ENCODE peak calls at places on chromosomes 2 and 18, in four cellular contexts. One of them, this sample, is unnamed.

GRCh38 chr18:65235966-65236634 is 514.7 kb upstream of the CDH7 start:
- DNase-seq in coronary artery: no peak
- DNase-seq in right lobe of liver: peak
- DNase-seq in AG10803: no peak
- DNase-seq in this sample: no peak

GRCh38 chr2:49165662-49166061 is 11.3 kb upstream of the FSHR start:
- DNase-seq in AG10803: no peak
- DNase-seq in right lobe of liver: no peak
- DNase-seq in coronary artery: no peak
- DNase-seq in this sample: no peak

GRCh38 chr2:184598313-184599053 is at the start of gene ZNF804A:
- DNase-seq in right lobe of liver: peak
- DNase-seq in AG10803: peak
- DNase-seq in coronary artery: peak
- DNase-seq in this sample: peak

GRCh38 chr2:162964513-162964912 is 125.9 kb upstream of the KCNH7 start:
- DNase-seq in coronary artery: no peak
- DNase-seq in right lobe of liver: no peak
- DNase-seq in AG10803: no peak
- DNase-seq in this sample: no peak

GRCh38 chr2:232325324-232326273 is 53.0 kb upstream of the ALPP start:
- DNase-seq in coronary artery: peak
- DNase-seq in AG10803: peak
- DNase-seq in right lobe of liver: peak
- DNase-seq in this sample: peak

GRCh38 chr2:227376911-227377396 is 2.2 kb downstream of the TM4SF20 start:
- DNase-seq in right lobe of liver: no peak
- DNase-seq in coronary artery: no peak
- DNase-seq in AG10803: peak
- DNase-seq in this sample: no peak

GRCh38 chr2:170711774-170712652 is 3.1 kb upstream of the SP5 start:
- DNase-seq in right lobe of liver: peak
- DNase-seq in AG10803: no peak
- DNase-seq in coronary artery: no peak
- DNase-seq in this sample: no peak

GRCh38 chr2:30958571-30959220 is 151.4 kb upstream of the CAPN13 start:
- DNase-seq in AG10803: no peak
- DNase-seq in coronary artery: no peak
- DNase-seq in right lobe of liver: no peak
- DNase-seq in this sample: no peak

GRCh38 chr2:157875720-157876065 is 437 bp downstream of the ACVR1 start:
- DNase-seq in coronary artery: no peak
- DNase-seq in right lobe of liver: peak
- DNase-seq in AG10803: no peak
- DNase-seq in this sample: no peak

GRCh38 chr2:112758701-112759100 is 5.7 kb downstream of the CKAP2L start:
- DNase-seq in right lobe of liver: no peak
- DNase-seq in AG10803: no peak
- DNase-seq in coronary artery: no peak
- DNase-seq in this sample: no peak

GRCh38 chr2:15303874-15304273 is 257.3 kb downstream of the NBAS start:
- DNase-seq in right lobe of liver: no peak
- DNase-seq in AG10803: no peak
- DNase-seq in coronary artery: no peak
- DNase-seq in this sample: no peak

GRCh38 chr2:137178955-137179377 is 413.6 kb downstream of the THSD7B start:
- DNase-seq in AG10803: peak
- DNase-seq in coronary artery: no peak
- DNase-seq in right lobe of liver: no peak
- DNase-seq in this sample: no peak

GRCh38 chr2:18518116-18519111 is 42.0 kb downstream of the RDH14 start:
- DNase-seq in right lobe of liver: no peak
- DNase-seq in coronary artery: no peak
- DNase-seq in AG10803: peak
- DNase-seq in this sample: no peak

GRCh38 chr2:230068658-230069080 is at the start of gene SLC16A14:
- DNase-seq in right lobe of liver: no peak
- DNase-seq in coronary artery: no peak
- DNase-seq in AG10803: peak
- DNase-seq in this sample: no peak

GRCh38 chr18:22517356-22517755 is 99.6 kb upstream of the CTAGE1 start:
- DNase-seq in right lobe of liver: no peak
- DNase-seq in coronary artery: no peak
- DNase-seq in AG10803: peak
- DNase-seq in this sample: no peak

GRCh38 chr2:2642906-2643890 is 312.1 kb upstream of the MYT1L start:
- DNase-seq in AG10803: no peak
- DNase-seq in right lobe of liver: no peak
- DNase-seq in coronary artery: peak
- DNase-seq in this sample: no peak

GRCh38 chr2:38653715-38654494 is 12.0 kb upstream of the GALM start:
- DNase-seq in coronary artery: no peak
- DNase-seq in right lobe of liver: no peak
- DNase-seq in AG10803: no peak
- DNase-seq in this sample: no peak

GRCh38 chr2:217077841-217078407 is 218.1 kb upstream of the TNP1 start:
- DNase-seq in AG10803: peak
- DNase-seq in right lobe of liver: no peak
- DNase-seq in coronary artery: no peak
- DNase-seq in this sample: no peak

GRCh38 chr2:174300114-174300513 is 34.6 kb upstream of the SP9 start:
- DNase-seq in right lobe of liver: no peak
- DNase-seq in AG10803: peak
- DNase-seq in coronary artery: no peak
- DNase-seq in this sample: no peak

GRCh38 chr2:241815477-241816430 is 6.8 kb downstream of the NEU4 start:
- DNase-seq in coronary artery: peak
- DNase-seq in AG10803: no peak
- DNase-seq in right lobe of liver: no peak
- DNase-seq in this sample: no peak

GRCh38 chr2:3498783-3499394 is 20.4 kb downstream of the ADI1 start:
- DNase-seq in coronary artery: no peak
- DNase-seq in right lobe of liver: no peak
- DNase-seq in AG10803: no peak
- DNase-seq in this sample: no peak

GRCh38 chr2:73987109-73987947 is 2.6 kb downstream of the TET3 start:
- DNase-seq in right lobe of liver: peak
- DNase-seq in AG10803: no peak
- DNase-seq in coronary artery: no peak
- DNase-seq in this sample: peak

GRCh38 chr2:68926782-68927181 is 25.9 kb downstream of the GKN2 start:
- DNase-seq in AG10803: no peak
- DNase-seq in right lobe of liver: no peak
- DNase-seq in coronary artery: no peak
- DNase-seq in this sample: no peak

GRCh38 chr2:200509227-200509607 is 651 bp downstream of the KCTD18 start:
- DNase-seq in right lobe of liver: no peak
- DNase-seq in AG10803: peak
- DNase-seq in coronary artery: peak
- DNase-seq in this sample: no peak

GRCh38 chr18:35442701-35443100 is 55.1 kb downstream of the INO80C start:
- DNase-seq in right lobe of liver: no peak
- DNase-seq in AG10803: no peak
- DNase-seq in coronary artery: no peak
- DNase-seq in this sample: no peak

GRCh38 chr18:24201699-24202687 is 63.1 kb downstream of the CABYR start:
- DNase-seq in right lobe of liver: no peak
- DNase-seq in AG10803: no peak
- DNase-seq in coronary artery: no peak
- DNase-seq in this sample: no peak

GRCh38 chr2:239553376-239554000 is 152.7 kb upstream of the HDAC4 start:
- DNase-seq in right lobe of liver: no peak
- DNase-seq in AG10803: no peak
- DNase-seq in coronary artery: no peak
- DNase-seq in this sample: no peak

GRCh38 chr2:128381001-128381938 is 62.6 kb upstream of the HS6ST1 start:
- DNase-seq in AG10803: no peak
- DNase-seq in coronary artery: peak
- DNase-seq in right lobe of liver: peak
- DNase-seq in this sample: peak

GRCh38 chr2:28269019-28269784 is 123.5 kb upstream of the FOSL2 start:
- DNase-seq in right lobe of liver: no peak
- DNase-seq in coronary artery: no peak
- DNase-seq in AG10803: no peak
- DNase-seq in this sample: no peak

GRCh38 chr2:64558682-64559081 is 34.6 kb downstream of the AFTPH start:
- DNase-seq in AG10803: no peak
- DNase-seq in right lobe of liver: no peak
- DNase-seq in coronary artery: no peak
- DNase-seq in this sample: no peak

GRCh38 chr2:90069290-90069894 is 1377.9 kb downstream of the RPIA start:
- DNase-seq in coronary artery: no peak
- DNase-seq in AG10803: peak
- DNase-seq in right lobe of liver: peak
- DNase-seq in this sample: no peak

GRCh38 chr2:240021488-240022104 is 3.5 kb downstream of the NDUFA10 start:
- DNase-seq in coronary artery: no peak
- DNase-seq in right lobe of liver: peak
- DNase-seq in AG10803: peak
- DNase-seq in this sample: peak

GRCh38 chr2:68236080-68236734 is 16.1 kb downstream of the PPP3R1 start:
- DNase-seq in right lobe of liver: no peak
- DNase-seq in AG10803: no peak
- DNase-seq in coronary artery: no peak
- DNase-seq in this sample: no peak

GRCh38 chr2:2294183-2294675 is 36.8 kb downstream of the MYT1L start:
- DNase-seq in coronary artery: no peak
- DNase-seq in AG10803: peak
- DNase-seq in right lobe of liver: no peak
- DNase-seq in this sample: no peak

GRCh38 chr2:205343103-205343502 is 339.2 kb upstream of the NRP2 start:
- DNase-seq in right lobe of liver: no peak
- DNase-seq in coronary artery: no peak
- DNase-seq in AG10803: no peak
- DNase-seq in this sample: no peak
- TF ChIP-seq CTCF in right lobe of liver: no peak
- TF ChIP-seq CTCF in coronary artery: no peak
- TF ChIP-seq CTCF in AG10803: no peak
- TF ChIP-seq CTCF in this sample: no peak

DNA sequence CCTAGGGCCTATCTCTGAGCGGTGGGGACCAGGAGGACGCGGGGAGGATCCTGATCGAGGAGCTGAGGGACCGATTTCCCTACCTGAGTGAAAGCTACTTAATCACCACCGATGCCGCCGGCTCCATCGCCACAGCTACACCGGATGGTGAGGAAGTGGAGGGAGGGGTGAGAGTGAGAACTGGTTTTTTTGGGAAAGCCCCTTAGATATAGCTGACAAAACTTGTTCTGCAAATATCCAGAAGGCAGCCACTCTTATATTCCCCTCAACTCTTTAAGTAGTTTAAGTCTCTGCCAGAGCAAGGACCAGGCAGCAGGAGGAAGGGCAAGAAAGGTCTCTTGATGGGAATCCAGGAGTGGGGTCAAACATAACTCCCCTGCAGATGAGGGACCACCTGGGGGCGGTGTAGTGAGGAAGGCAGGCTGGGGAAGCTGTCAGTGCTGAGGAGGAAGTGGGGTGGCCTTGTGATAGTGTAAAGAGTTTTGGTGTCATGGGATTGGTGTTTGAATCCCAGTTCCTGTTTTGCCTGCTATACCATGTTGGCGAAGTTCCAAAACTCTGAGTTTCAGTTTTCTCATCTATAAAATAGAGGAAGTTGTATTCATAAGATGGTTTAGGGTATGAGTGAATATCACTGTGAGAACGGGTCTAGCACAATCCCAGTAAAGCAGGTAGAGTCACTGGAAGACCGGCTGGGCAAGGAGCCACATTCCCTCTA is 3.4 kb downstream of the NAGK start:
- DNase-seq in AG10803: no peak
- DNase-seq in right lobe of liver: peak
- DNase-seq in coronary artery: no peak
- DNase-seq in this sample: peak
- TF ChIP-seq CTCF in AG10803: no peak
- TF ChIP-seq CTCF in right lobe of liver: no peak
- TF ChIP-seq CTCF in coronary artery: no peak
- TF ChIP-seq CTCF in this sample: peak

GRCh38 chr18:46554406-46554805 is 102.6 kb downstream of the LOXHD1 start:
- DNase-seq in coronary artery: no peak
- DNase-seq in right lobe of liver: no peak
- DNase-seq in AG10803: no peak
- DNase-seq in this sample: no peak

GRCh38 chr18:46555213-46555612 is 101.8 kb downstream of the LOXHD1 start:
- DNase-seq in right lobe of liver: no peak
- DNase-seq in AG10803: no peak
- DNase-seq in coronary artery: no peak
- DNase-seq in this sample: no peak

GRCh38 chr18:46559296-46559695 is 97.7 kb downstream of the LOXHD1 start:
- DNase-seq in right lobe of liver: no peak
- DNase-seq in coronary artery: no peak
- DNase-seq in AG10803: no peak
- DNase-seq in this sample: no peak

GRCh38 chr18:46556590-46557206 is 100.3 kb downstream of the LOXHD1 start:
- DNase-seq in right lobe of liver: no peak
- DNase-seq in AG10803: no peak
- DNase-seq in coronary artery: no peak
- DNase-seq in this sample: no peak

DNA sequence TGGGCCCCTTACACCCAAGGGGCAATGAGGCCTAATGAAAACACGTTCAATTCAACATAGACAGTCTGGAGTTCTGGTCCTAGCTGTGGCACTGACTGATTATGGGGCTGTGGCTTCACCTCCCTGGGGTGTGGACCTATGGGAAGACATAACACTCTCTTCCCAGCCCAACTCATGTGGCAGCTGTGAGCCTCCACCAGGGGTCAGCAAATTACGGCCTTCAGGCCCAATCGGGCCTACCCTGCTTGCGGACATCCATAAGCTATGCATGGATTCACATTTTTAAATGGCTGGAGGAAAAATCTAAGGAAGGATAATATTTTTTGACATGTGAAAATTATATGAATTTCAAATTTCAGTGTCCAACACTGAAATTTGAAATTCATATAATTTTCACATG is 101.3 kb downstream of the LOXHD1 start:
- DNase-seq in right lobe of liver: no peak
- DNase-seq in AG10803: peak
- DNase-seq in coronary artery: no peak
- DNase-seq in this sample: no peak
- TF ChIP-seq CTCF in right lobe of liver: no peak
- TF ChIP-seq CTCF in AG10803: peak
- TF ChIP-seq CTCF in coronary artery: no peak
- TF ChIP-seq CTCF in this sample: peak

GRCh38 chr2:75464348-75464946 is 96.3 kb downstream of the EVA1A start:
- DNase-seq in AG10803: peak
- DNase-seq in coronary artery: no peak
- DNase-seq in right lobe of liver: no peak
- DNase-seq in this sample: no peak

GRCh38 chr2:75466708-75467311 is 93.9 kb downstream of the EVA1A start:
- DNase-seq in AG10803: peak
- DNase-seq in coronary artery: no peak
- DNase-seq in right lobe of liver: no peak
- DNase-seq in this sample: no peak

GRCh38 chr2:75462714-75463113 is 98.0 kb downstream of the EVA1A start:
- DNase-seq in AG10803: no peak
- DNase-seq in right lobe of liver: no peak
- DNase-seq in coronary artery: no peak
- DNase-seq in this sample: no peak

GRCh38 chr2:75460630-75461029 is 100.1 kb downstream of the EVA1A start:
- DNase-seq in coronary artery: no peak
- DNase-seq in right lobe of liver: no peak
- DNase-seq in AG10803: no peak
- DNase-seq in this sample: no peak

GRCh38 chr2:75465317-75465998 is 95.3 kb downstream of the EVA1A start:
- DNase-seq in right lobe of liver: peak
- DNase-seq in AG10803: peak
- DNase-seq in coronary artery: no peak
- DNase-seq in this sample: no peak
- TF ChIP-seq CTCF in right lobe of liver: peak
- TF ChIP-seq CTCF in AG10803: peak
- TF ChIP-seq CTCF in coronary artery: no peak
- TF ChIP-seq CTCF in this sample: no peak

This sample was measured in CD14-positive monocyte.